ENCODE peak calls at places on chromosomes 6 and 20, in four cellular contexts. Z, K, T and E are unnamed samples.

GRCh38 chr6:704037-704436 is 11.1 kb upstream of the EXOC2 start:
- DNase-seq in T (no peak), Z (no peak), K (no peak), E (peak; percentile 38)

GRCh38 chr6:77447254-77447653 is 16.0 kb downstream of the HTR1B start:
- DNase-seq in Z (no peak), T (no peak), K (no peak), E (no peak)

GRCh38 chr6:170022827-170023619 is 267.9 kb downstream of the DLL1 start:
- DNase-seq in Z (no peak), T (no peak), K (no peak), E (no peak)

GRCh38 chr20:38059832-38060231 is 26.3 kb downstream of the RPRD1B start:
- DNase-seq in T (no peak), K (no peak), Z (no peak), E (no peak)

GRCh38 chr6:24492475-24492874 is 2.3 kb upstream of the ALDH5A1 start:
- DNase-seq in T (no peak), Z (peak; percentile 76), K (no peak), E (peak; percentile 13)

GRCh38 chr6:43702522-43703440 is 15.2 kb upstream of the MRPS18A start:
- DNase-seq in Z (peak; percentile 85), T (peak; percentile 94), K (peak; percentile 49), E (peak; percentile 95)

GRCh38 chr6:43052842-43053544 is 658 bp downstream of the CUL7 start:
- DNase-seq in Z (peak; percentile 64), T (no peak), K (peak; percentile 36), E (peak; percentile 21)

GRCh38 chr20:20391766-20392165 is 23.9 kb downstream of the INSM1 start:
- DNase-seq in K (no peak), Z (no peak), T (no peak), E (no peak)

GRCh38 chr20:53934421-53935352 is 135.7 kb downstream of the BCAS1 start:
- DNase-seq in K (peak; percentile 80), T (no peak), Z (peak; percentile 55), E (peak; percentile 85)

GRCh38 chr20:2693996-2694471 is 1.5 kb downstream of the EBF4 start:
- DNase-seq in T (peak; percentile 6), Z (no peak), K (no peak), E (no peak)

GRCh38 chr6:98560418-98560817 is 274.0 kb upstream of the POU3F2 start:
- DNase-seq in T (no peak), K (no peak), Z (no peak), E (no peak)

GRCh38 chr6:87742106-87742505 is 40.1 kb upstream of the AKIRIN2 start:
- DNase-seq in Z (no peak), K (peak; percentile 72), T (no peak), E (no peak)

GRCh38 chr20:2301164-2301622 is 5.4 kb downstream of the TGM3 start:
- DNase-seq in K (no peak), T (no peak), Z (peak; percentile 86), E (peak; percentile 22)

GRCh38 chr20:47674145-47674544 is 111.1 kb downstream of the SULF2 start:
- DNase-seq in K (no peak), Z (no peak), T (no peak), E (no peak)

GRCh38 chr6:90159452-90159851 is 137.2 kb downstream of the BACH2 start:
- DNase-seq in Z (no peak), T (no peak), K (no peak), E (no peak)

GRCh38 chr20:52078289-52078688 is 113.3 kb downstream of the ZFP64 start:
- DNase-seq in Z (no peak), K (no peak), T (no peak), E (no peak)

GRCh38 chr6:93794161-93794560 is 374.8 kb upstream of the EPHA7 start:
- DNase-seq in Z (no peak), K (no peak), T (no peak), E (no peak)

GRCh38 chr6:55916188-55916587 is 40.8 kb upstream of the BMP5 start:
- DNase-seq in K (no peak), Z (no peak), T (no peak), E (peak; percentile 16)

GRCh38 chr6:12353731-12354130 is 63.6 kb downstream of the EDN1 start:
- DNase-seq in K (no peak), Z (no peak), T (no peak), E (no peak)

GRCh38 chr6:101806241-101806640 is 412.7 kb downstream of the GRIK2 start:
- DNase-seq in K (no peak), Z (no peak), T (no peak), E (peak; percentile 42)

GRCh38 chr6:66930559-66931290 is 1223.7 kb upstream of the EYS start:
- DNase-seq in Z (no peak), T (no peak), K (no peak), E (peak; percentile 60)

GRCh38 chr6:6577736-6578135 is 10.8 kb upstream of the LY86 start:
- DNase-seq in T (no peak), K (no peak), Z (no peak), E (peak; percentile 24)

GRCh38 chr6:26273673-26274595 is 91.1 kb upstream of the BTN3A2 start:
- DNase-seq in Z (peak; percentile 62), T (peak; percentile 60), K (peak; percentile 86), E (peak; percentile 30)

GRCh38 chr20:22617160-22617559 is 32.8 kb upstream of the FOXA2 start:
- DNase-seq in Z (no peak), K (no peak), T (no peak), E (peak; percentile 90)

GRCh38 chr20:33893314-33893713 is 82.2 kb downstream of the CHMP4B start:
- DNase-seq in T (no peak), Z (no peak), K (no peak), E (peak; percentile 70)

GRCh38 chr6:101202975-101203374 is 190.5 kb upstream of the GRIK2 start:
- DNase-seq in T (no peak), K (no peak), Z (no peak), E (peak; percentile 8)

GRCh38 chr20:6515261-6515660 is 252.2 kb upstream of the BMP2 start:
- DNase-seq in T (no peak), Z (no peak), K (no peak), E (no peak)

GRCh38 chr20:36728986-36729385 is 16.9 kb downstream of the NDRG3 start:
- DNase-seq in Z (peak; percentile 54), K (peak; percentile 47), T (no peak), E (peak; percentile 71)

GRCh38 chr6:5471044-5471443 is 209.7 kb downstream of the FARS2 start:
- DNase-seq in T (peak; percentile 91), Z (peak; percentile 86), K (peak; percentile 84), E (peak; percentile 59)

GRCh38 chr6:33299237-33299944 is 649 bp upstream of the RGL2 start:
- DNase-seq in K (peak; percentile 96), Z (peak; percentile 97), T (peak; percentile 88), E (peak; percentile 92)

GRCh38 chr6:16402501-16402900 is 164.1 kb downstream of the GMPR start:
- DNase-seq in Z (no peak), K (no peak), T (no peak), E (no peak)

GRCh38 chr6:106083618-106084017 is 2.5 kb upstream of the PRDM1 start:
- DNase-seq in Z (no peak), T (no peak), K (no peak), E (no peak)

GRCh38 chr6:122323361-122323760 is 76.1 kb upstream of the HSF2 start:
- DNase-seq in Z (no peak), T (no peak), K (peak; percentile 2), E (no peak)

GRCh38 chr6:36024154-36024760 is at the start of gene SLC26A8:
- DNase-seq in T (no peak), Z (no peak), K (no peak), E (peak; percentile 4)